ENCODE peak calls at places on chromosome 4, in four cellular contexts. J is stimulated activated CD4-positive, alpha-beta T cell treated with anti-CD3 and anti-CD28 coated beads, Interleukin-4, amount 100 ng/mL, for 1 hour; C is lung microvascular endothelial cell; F is cardiac muscle cell. N is an unnamed sample.

GRCh38 chr4:189046642-189047041 is 894.0 kb upstream of the FRG1 start:
- DNase-seq in C (no peak), F (no peak), J (no peak), N (no peak)

GRCh38 chr4:84379881-84380618 is 119.0 kb downstream of the NKX6-1 start:
- DNase-seq in F (no peak), C (no peak), J (no peak), N (no peak)

GRCh38 chr4:62670509-62670908 is 1470.4 kb downstream of the ADGRL3 start:
- DNase-seq in F (peak), C (no peak), J (no peak), N (no peak)

GRCh38 chr4:138555107-138555506 is 313.0 kb upstream of the SLC7A11 start:
- DNase-seq in C (no peak), F (no peak), J (no peak), N (no peak)

GRCh38 chr4:142901166-142901662 is 55.1 kb upstream of the INPP4B start:
- DNase-seq in J (no peak), F (peak), C (no peak), N (no peak)

GRCh38 chr4:139242511-139243051 is 37.4 kb downstream of the MGARP start:
- DNase-seq in F (no peak), J (no peak), C (peak), N (no peak)

GRCh38 chr4:76087007-76087769 is 12.7 kb downstream of the ART3 start:
- DNase-seq in J (no peak), C (peak), F (peak), N (no peak)

GRCh38 chr4:7944568-7945220 is 5.0 kb upstream of the AFAP1 start:
- DNase-seq in F (no peak), C (no peak), J (no peak), N (no peak)

GRCh38 chr4:30380404-30380998 is 339.7 kb upstream of the PCDH7 start:
- DNase-seq in F (peak), J (no peak), C (peak), N (no peak)

GRCh38 chr4:16752150-16752549 is 146.3 kb downstream of the LDB2 start:
- DNase-seq in J (no peak), C (peak), F (no peak), N (no peak)

GRCh38 chr4:150814873-150815272 is 200.2 kb downstream of the LRBA start:
- DNase-seq in J (no peak), C (no peak), F (no peak), N (no peak)

GRCh38 chr4:156790866-156791265 is 180.7 kb downstream of the PDGFC start:
- DNase-seq in J (no peak), F (peak), C (peak), N (no peak)

GRCh38 chr4:86895692-86896488 is 3.7 kb upstream of the C4orf36 start:
- DNase-seq in C (peak), F (peak), J (no peak), N (no peak)

GRCh38 chr4:26330186-26330787 is 9.5 kb downstream of the RBPJ start:
- DNase-seq in J (no peak), C (peak), F (peak), N (no peak)

GRCh38 chr4:121692261-121692660 is 4.5 kb downstream of the ANXA5 start:
- DNase-seq in F (no peak), C (no peak), J (no peak), N (no peak)

GRCh38 chr4:67087897-67088296 is 457.4 kb downstream of the CENPC start:
- DNase-seq in J (peak), C (peak), F (peak), N (peak)